ENCODE peak calls at places on chromosomes 3 and 15, in five cellular contexts. G is foreskin keratinocyte, V is transverse colon, X is AG10803, I is bronchial epithelial cell. M is an unnamed sample.

GRCh38 chr3:39346785-39347585 is 17.5 kb downstream of the CCR8 start:
- DNase-seq in G (no peak), V (no peak), X (no peak), I (no peak), M (no peak)

GRCh38 chr3:154779571-154779970 is 300.5 kb upstream of the MME start:
- DNase-seq in G (peak), V (no peak), X (peak), I (peak), M (peak)

GRCh38 chr15:57923311-57923710 is 142.2 kb downstream of the ALDH1A2 start:
- DNase-seq in G (no peak), V (peak), X (peak), I (no peak), M (peak)

GRCh38 chr15:98943609-98944111 is 63.9 kb downstream of the PGPEP1L start:
- DNase-seq in G (no peak), V (peak), X (peak), I (no peak), M (peak)

GRCh38 chr3:16885948-16886683 is 1.4 kb downstream of the PLCL2 start:
- DNase-seq in G (no peak), V (no peak), X (no peak), I (peak), M (peak)

GRCh38 chr3:188001926-188002325 is 152.0 kb upstream of the LPP start:
- DNase-seq in G (no peak), V (no peak), X (no peak), I (no peak), M (no peak)

GRCh38 chr15:80693682-80694623 is 1.2 kb upstream of the ABHD17C start:
- DNase-seq in G (peak), V (no peak), X (no peak), I (no peak), M (no peak)

GRCh38 chr15:94421711-94422110 is 190.3 kb downstream of the MCTP2 start:
- DNase-seq in G (peak), V (no peak), X (peak), I (no peak), M (no peak)

GRCh38 chr15:63389902-63390301 is 8.3 kb upstream of the CA12 start:
- DNase-seq in G (peak), V (peak), X (no peak), I (peak), M (no peak)

GRCh38 chr3:71565976-71566375 is 17.6 kb downstream of the FOXP1 start:
- DNase-seq in G (no peak), V (no peak), X (no peak), I (no peak), M (no peak)

GRCh38 chr3:138081371-138082084 is 33.9 kb downstream of the DZIP1L start:
- DNase-seq in G (peak), V (no peak), X (peak), I (peak), M (peak)

GRCh38 chr3:28386049-28386448 is 37.4 kb upstream of the AZI2 start:
- DNase-seq in G (no peak), V (no peak), X (no peak), I (no peak), M (no peak)

GRCh38 chr3:34957707-34958106 is 681.6 kb upstream of the ARPP21 start:
- DNase-seq in G (no peak), V (no peak), X (peak), I (peak), M (peak)

GRCh38 chr15:33194237-33194636 is 277 bp downstream of the FMN1 start:
- DNase-seq in G (no peak), V (no peak), X (peak), I (no peak), M (no peak)

GRCh38 chr3:68771683-68772082 is 160.7 kb downstream of the TAFA4 start:
- DNase-seq in G (no peak), V (no peak), X (no peak), I (peak), M (no peak)

GRCh38 chr3:159158213-159158612 is 356.4 kb downstream of the MFSD1 start:
- DNase-seq in G (peak), V (no peak), X (no peak), I (peak), M (peak)
- TF ChIP-seq CTCF in G (peak), V (no peak), X (no peak), I (peak), M (peak)

GRCh38 chr3:55439657-55440405 is 47.3 kb downstream of the WNT5A start:
- DNase-seq in G (no peak), V (no peak), X (no peak), I (no peak), M (no peak)

GRCh38 chr3:55443346-55443745 is 43.8 kb downstream of the WNT5A start:
- DNase-seq in G (no peak), V (no peak), X (no peak), I (no peak), M (no peak)

GRCh38 chr3:55445551-55445950 is 41.6 kb downstream of the WNT5A start:
- DNase-seq in G (no peak), V (peak), X (no peak), I (no peak), M (no peak)

GRCh38 chr3:55440406-55440708 is 46.7 kb downstream of the WNT5A start:
- DNase-seq in G (no peak), V (no peak), X (peak), I (no peak), M (peak)

DNA sequence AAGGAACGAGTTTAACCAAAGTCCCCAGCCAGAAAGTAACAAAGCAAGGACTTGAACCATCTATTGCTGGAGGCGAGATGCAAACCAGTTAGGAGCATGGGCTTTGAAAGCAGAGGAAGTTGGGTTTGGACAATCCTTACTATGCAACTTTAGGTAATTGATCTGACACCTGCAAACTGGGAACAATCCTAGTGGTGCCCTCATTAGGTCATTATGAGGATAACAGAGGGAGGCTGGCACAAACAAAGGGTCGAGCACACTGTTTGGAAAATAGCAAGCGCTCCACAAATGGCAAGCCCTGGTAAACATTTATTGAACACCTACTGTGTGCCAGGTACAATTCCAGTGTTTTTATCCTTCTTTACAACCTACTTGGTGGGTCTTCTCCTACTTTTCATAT is 45.6 kb downstream of the WNT5A start:
- DNase-seq in G (no peak), V (no peak), X (no peak), I (no peak), M (no peak)
- TF ChIP-seq CTCF in G (peak), V (no peak), X (no peak), I (no peak), M (no peak)

GRCh38 chr15:88284441-88285106 is 28.0 kb upstream of the NTRK3 start:
- DNase-seq in G (no peak), V (no peak), X (no peak), I (no peak), M (no peak)
- TF ChIP-seq CTCF in G (no peak), V (no peak), X (no peak), I (no peak), M (no peak)

GRCh38 chr3:57948782-57949242 is 59.4 kb upstream of the FLNB start:
- DNase-seq in G (no peak), V (no peak), X (no peak), I (no peak), M (no peak)

GRCh38 chr3:57948080-57948671 is 60.0 kb upstream of the FLNB start:
- DNase-seq in G (no peak), V (no peak), X (no peak), I (no peak), M (no peak)

GRCh38 chr3:57951106-57951882 is 56.9 kb upstream of the FLNB start:
- DNase-seq in G (peak), V (peak), X (peak), I (peak), M (peak)

GRCh38 chr3:57949344-57949743 is 58.9 kb upstream of the FLNB start:
- DNase-seq in G (no peak), V (no peak), X (no peak), I (no peak), M (no peak)

DNA sequence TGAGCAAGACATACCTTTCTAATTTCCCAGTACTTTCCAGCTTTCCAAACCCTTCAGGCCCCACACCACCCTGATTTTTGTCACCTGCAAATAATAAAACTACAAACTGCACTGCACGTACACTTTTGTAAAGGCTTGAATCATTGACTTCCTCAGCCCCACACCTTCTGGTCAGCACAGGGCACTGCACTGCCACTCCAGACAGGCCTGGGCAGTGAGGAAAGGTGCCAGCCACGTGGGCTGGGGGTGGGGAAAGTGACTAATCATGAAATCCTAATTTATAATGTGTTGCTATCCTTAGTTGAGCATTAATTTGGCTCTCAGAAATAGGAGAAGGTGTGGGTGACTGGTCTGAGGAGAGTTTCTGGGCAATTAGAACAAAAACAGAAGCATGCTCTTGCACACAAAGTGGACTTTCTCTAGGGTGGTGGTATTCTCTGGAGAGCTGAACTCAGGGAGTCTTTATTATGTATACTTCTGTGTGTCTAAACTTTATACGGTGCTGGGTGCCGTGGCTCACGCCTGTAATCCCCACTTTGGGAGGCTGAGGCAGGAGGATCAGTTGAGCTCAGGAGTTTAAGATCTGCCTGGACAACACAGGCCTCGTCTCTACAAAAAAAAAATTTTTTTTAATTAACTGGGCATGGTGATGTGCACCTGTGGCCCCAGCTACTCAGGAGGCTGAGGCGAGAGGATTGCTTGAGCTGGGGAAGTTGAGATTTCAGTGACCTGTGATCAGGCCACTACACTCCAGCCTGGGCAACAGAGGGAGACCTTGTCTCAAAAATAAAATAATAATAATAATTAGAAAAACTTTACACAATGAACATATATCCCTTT is 58.2 kb upstream of the FLNB start:
- DNase-seq in G (peak), V (no peak), X (peak), I (peak), M (no peak)
- TF ChIP-seq CTCF in G (peak), V (peak), X (peak), I (peak), M (peak)

DNA sequence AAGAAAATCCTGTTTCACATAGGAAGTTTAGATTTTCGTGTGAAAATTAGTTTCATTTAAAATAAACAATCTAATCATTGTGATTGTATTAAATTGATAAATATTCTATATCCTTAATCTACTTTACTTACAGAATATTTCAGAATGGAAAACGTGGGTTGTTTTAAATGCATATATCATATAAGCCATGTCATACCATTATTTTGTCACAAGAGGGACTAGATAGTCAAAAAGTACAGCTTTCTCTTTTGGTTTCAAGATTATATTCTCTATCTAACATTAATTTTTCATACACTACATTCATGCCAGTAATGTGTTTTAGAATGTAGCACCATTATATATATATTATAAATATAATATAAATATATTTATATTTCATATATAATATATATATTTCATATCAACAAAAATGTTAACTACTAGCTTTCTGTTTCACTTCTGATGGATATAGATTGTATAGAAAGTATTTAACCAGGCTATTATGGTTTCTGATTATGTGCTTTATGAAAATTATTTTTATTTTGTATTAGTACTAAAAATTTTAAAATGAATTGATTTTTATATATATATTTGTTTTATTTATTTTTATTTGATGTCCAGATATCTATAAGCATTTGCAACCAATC is 45.3 kb downstream of the OSTN start:
- DNase-seq in G (no peak), V (no peak), X (peak), I (peak), M (peak)
- TF ChIP-seq CTCF in G (peak), V (peak), X (peak), I (peak), M (peak)

GRCh38 chr3:162776137-162776536 is 1279.5 kb downstream of the OTOL1 start:
- DNase-seq in G (no peak), V (no peak), X (no peak), I (no peak), M (peak)
- TF ChIP-seq CTCF in G (no peak), V (no peak), X (no peak), I (no peak), M (no peak)